ENCODE peak calls at places on chromosomes 3 and 15, in ten cellular contexts. J is heart left ventricle, R is transverse colon, O is A549, N is stomach, Q is K562, Y is adrenal gland, U is IMR-90, P is sigmoid colon, D is H1. A is an unnamed sample.
A peak's percentile ranks its signal among the peaks of the same experiment; 100 is the strongest.

GRCh38 chr3:159804726-159805410 is 183.8 kb upstream of the IL12A start:
- DNase-seq in U (peak; percentile 92), Q (peak; percentile 65), P (peak; percentile 90), Y (peak; percentile 71), N (peak; percentile 58), D (peak; percentile 49), R (peak; percentile 73), J (peak; percentile 79), O (peak; percentile 88), A (peak; percentile 27)

GRCh38 chr3:143171141-143171651 is 51.6 kb downstream of the CHST2 start:
- DNase-seq in Y (no peak), O (no peak), N (no peak), U (peak; percentile 77), D (no peak), P (no peak), J (no peak), Q (no peak), R (no peak), A (no peak)

GRCh38 chr15:77993374-77993911 is 84.1 kb downstream of the TBC1D2B start:
- DNase-seq in N (no peak), P (peak; percentile 64), R (no peak), J (no peak), Q (no peak), O (no peak), U (no peak), D (no peak), Y (no peak), A (no peak)

GRCh38 chr15:74458473-74458872 is 2.5 kb downstream of the UBL7 start:
- DNase-seq in R (no peak), J (no peak), Y (no peak), D (no peak), Q (peak; percentile 8), N (no peak), U (no peak), P (no peak), O (no peak), A (no peak)

GRCh38 chr3:81302045-81302444 is 459.4 kb downstream of the GBE1 start:
- DNase-seq in U (peak; percentile 48), D (no peak), Q (peak; percentile 31), P (no peak), Y (peak; percentile 26), R (peak; percentile 19), N (peak; percentile 29), J (peak; percentile 12), O (peak; percentile 58), A (no peak)

GRCh38 chr3:147369671-147370123 is 36.6 kb downstream of the ZIC4 start:
- DNase-seq in N (no peak), R (no peak), D (no peak), Q (no peak), P (no peak), U (no peak), Y (no peak), J (no peak), O (no peak), A (no peak)

GRCh38 chr3:161273589-161274218 is 52.6 kb downstream of the NMD3 start:
- DNase-seq in D (no peak), P (no peak), R (no peak), Q (peak; percentile 46), N (no peak), Y (no peak), J (no peak), O (peak; percentile 49), U (peak; percentile 52), A (no peak)

GRCh38 chr3:54531741-54532140 is 396.1 kb downstream of the LRTM1 start:
- DNase-seq in P (no peak), O (no peak), J (no peak), Q (no peak), U (no peak), R (no peak), D (no peak), Y (no peak), N (no peak), A (no peak)

GRCh38 chr3:108130247-108130646 is 39.4 kb upstream of the CD47 start:
- DNase-seq in O (no peak), U (no peak), D (no peak), R (no peak), N (no peak), Q (no peak), P (no peak), J (no peak), Y (no peak), A (no peak)

GRCh38 chr3:108125151-108125540 is 34.3 kb upstream of the CD47 start:
- DNase-seq in J (no peak), N (no peak), D (no peak), U (no peak), O (no peak), P (no peak), R (no peak), Y (no peak), Q (no peak), A (no peak)

GRCh38 chr3:108126348-108126747 is 35.5 kb upstream of the CD47 start:
- DNase-seq in P (no peak), J (no peak), Q (no peak), O (no peak), D (no peak), R (no peak), N (no peak), U (no peak), Y (no peak), A (no peak)

GRCh38 chr3:108125550-108126071 is 34.8 kb upstream of the CD47 start:
- DNase-seq in N (no peak), R (peak; percentile 53), Y (no peak), D (no peak), Q (peak; percentile 77), U (no peak), P (no peak), O (no peak), J (no peak), A (no peak)

DNA sequence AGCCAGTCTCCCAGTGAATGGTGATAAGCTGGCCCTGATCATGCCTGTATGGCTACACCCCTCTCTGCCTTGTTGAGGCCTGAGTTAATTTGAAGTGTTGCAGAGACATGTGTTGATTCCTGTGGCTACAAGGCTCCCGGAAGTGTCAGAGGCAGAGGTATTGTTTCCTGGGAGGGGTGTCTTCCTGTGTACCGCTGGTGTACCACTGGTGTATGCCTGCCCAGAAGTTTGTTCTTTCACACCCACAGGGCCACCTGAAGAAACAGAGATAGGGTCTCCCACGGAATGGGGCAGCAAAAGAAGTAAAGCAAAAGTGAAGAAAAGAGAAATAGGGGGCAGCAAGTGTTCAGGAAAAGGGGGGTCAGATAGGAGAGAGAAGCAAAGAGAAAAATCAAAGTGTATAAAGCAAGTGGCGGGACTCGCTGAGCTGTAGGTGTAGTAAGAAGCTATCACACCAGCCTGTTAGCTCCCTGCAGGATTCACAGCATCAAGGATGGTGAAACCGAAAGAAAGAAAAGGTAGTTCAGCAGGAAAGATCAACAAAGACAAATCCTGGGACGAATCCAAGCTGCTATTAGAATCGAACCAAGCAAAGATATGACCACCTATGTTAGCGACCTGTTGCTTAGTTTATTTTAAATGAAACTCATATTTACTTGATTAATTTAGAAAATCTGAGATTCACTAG is 36.6 kb upstream of the CD47 start:
- DNase-seq in U (no peak), D (no peak), R (peak; percentile 37), O (no peak), P (no peak), Q (no peak), J (no peak), N (no peak), Y (no peak), A (no peak)
- TF ChIP-seq POLR2A in U (no peak), D (no peak), R (no peak), O (no peak), P (no peak), Q (no peak), J (no peak), N (no peak), Y (no peak), A (no peak)

GRCh38 chr3:63192248-63192647 is 85.9 kb upstream of the SYNPR start:
- DNase-seq in U (no peak), P (no peak), Y (no peak), O (no peak), N (no peak), R (no peak), J (no peak), Q (no peak), D (no peak), A (no peak)

GRCh38 chr3:63199606-63200005 is 78.5 kb upstream of the SYNPR start:
- DNase-seq in O (no peak), R (no peak), Y (no peak), P (no peak), N (no peak), D (no peak), Q (no peak), J (no peak), U (no peak), A (no peak)

GRCh38 chr3:63193647-63194046 is 84.5 kb upstream of the SYNPR start:
- DNase-seq in Q (peak; percentile 5), N (no peak), O (no peak), U (no peak), J (no peak), P (no peak), D (no peak), R (no peak), Y (no peak), A (no peak)
- TF ChIP-seq CTCF in Q (no peak), N (no peak), O (peak; percentile 24), U (peak; percentile 47), J (peak; percentile 53), P (no peak), D (no peak), R (peak; percentile 38), Y (peak; percentile 53), A (peak; percentile 55)

GRCh38 chr3:179604336-179605078 is at the start of the genes MRPL47 and NDUFB5:
- DNase-seq in Q (peak; percentile 97), D (peak; percentile 81), J (peak; percentile 95), P (peak; percentile 97), R (peak; percentile 96), Y (peak; percentile 95), N (peak; percentile 96), O (peak; percentile 94), U (peak; percentile 97), A (peak; percentile 94)
- TF ChIP-seq POLR2A in Q (peak; percentile 94), D (peak; percentile 99), J (peak; percentile 63), P (peak; percentile 91), R (peak; percentile 91), Y (peak; percentile 74), N (no peak), O (peak; percentile 62), U (peak; percentile 93), A (peak; percentile 71)

GRCh38 chr3:139654637-139655365 is 23.0 kb downstream of the NMNAT3 start:
- DNase-seq in R (no peak), N (no peak), Q (no peak), Y (no peak), D (no peak), P (no peak), J (no peak), U (no peak), O (no peak), A (no peak)

GRCh38 chr3:139657434-139657833 is 20.3 kb downstream of the NMNAT3 start:
- DNase-seq in U (no peak), N (no peak), Y (no peak), R (no peak), Q (no peak), O (no peak), P (no peak), J (no peak), D (no peak), A (no peak)

GRCh38 chr3:139655880-139656279 is 21.9 kb downstream of the NMNAT3 start:
- DNase-seq in J (no peak), Y (no peak), N (no peak), R (no peak), U (no peak), Q (no peak), O (no peak), P (no peak), D (no peak), A (no peak)

GRCh38 chr3:139657936-139658335 is 19.8 kb downstream of the NMNAT3 start:
- DNase-seq in Y (no peak), J (no peak), P (no peak), N (no peak), U (no peak), D (no peak), Q (no peak), R (no peak), O (no peak), A (no peak)

DNA sequence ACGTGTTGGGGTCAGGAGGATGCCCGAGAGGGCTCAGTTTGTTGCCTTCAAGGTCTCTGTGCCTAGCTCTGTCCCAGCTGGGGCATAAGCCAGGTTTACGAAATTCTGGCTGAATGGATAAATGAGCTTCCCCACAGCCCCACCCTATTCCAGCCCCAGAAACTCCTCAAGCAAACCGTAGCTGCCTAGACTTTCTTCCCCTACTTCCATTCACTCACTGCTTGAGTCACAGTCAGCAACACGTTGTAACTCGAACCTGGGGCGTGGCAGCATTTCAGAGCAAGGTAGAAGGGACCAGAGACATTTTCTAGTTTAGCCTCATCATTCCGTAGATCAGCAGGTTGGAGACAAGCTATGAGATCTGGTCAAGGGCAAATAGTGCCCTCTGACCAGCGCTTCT is 24.2 kb downstream of the NMNAT3 start:
- DNase-seq in P (no peak), Y (peak; percentile 49), D (no peak), J (no peak), Q (no peak), O (no peak), R (no peak), U (no peak), N (no peak), A (no peak)
- TF ChIP-seq CTCF in P (no peak), Y (no peak), D (no peak), J (no peak), Q (no peak), O (no peak), R (no peak), U (no peak), N (no peak), A (no peak)

A was measured in right lobe of liver.